ENCODE peak calls at places on chromosome 18, in four cellular contexts. T is HepG2, X is K562, H is SK-N-SH. S is an unnamed sample.
A peak's percentile ranks its signal among the peaks of the same experiment; 100 is the strongest.

GRCh38 chr18:79624356-79624961 is 55.1 kb upstream of the CTDP1 start:
- DNase-seq in T (no peak), X (no peak), H (no peak), S (no peak)

GRCh38 chr18:12630136-12630535 is 27.8 kb downstream of the SPIRE1 start:
- DNase-seq in T (no peak), X (no peak), H (no peak), S (no peak)

GRCh38 chr18:44896817-44897216 is 216.1 kb downstream of the SETBP1 start:
- DNase-seq in T (no peak), X (no peak), H (no peak), S (no peak)

GRCh38 chr18:64116806-64117205 is 32.1 kb downstream of the LINC00305 start:
- DNase-seq in T (no peak), X (no peak), H (no peak), S (no peak)

GRCh38 chr18:55302337-55302833 is 285.6 kb downstream of the TCF4 start:
- DNase-seq in T (no peak), X (no peak), H (peak; percentile 26), S (no peak)

GRCh38 chr18:77069931-77070330 is 62.7 kb downstream of the MBP start:
- DNase-seq in T (no peak), X (no peak), H (no peak), S (no peak)

GRCh38 chr18:79964330-79965118 is at the start of gene HSBP1L1:
- DNase-seq in T (peak; percentile 65), X (no peak), H (peak; percentile 85), S (peak; percentile 80)

GRCh38 chr18:54192900-54193299 is 31.6 kb downstream of the MBD2 start:
- DNase-seq in T (no peak), X (no peak), H (no peak), S (no peak)

GRCh38 chr18:48181132-48181823 is 227.9 kb downstream of the ZBTB7C start:
- DNase-seq in T (no peak), X (no peak), H (no peak), S (no peak)

GRCh38 chr18:3219621-3220335 is at the start of gene MYOM1:
- DNase-seq in T (no peak), X (no peak), H (no peak), S (no peak)

GRCh38 chr18:21444465-21445023 is 156.0 kb downstream of the ESCO1 start:
- DNase-seq in T (peak; percentile 54), X (peak; percentile 19), H (peak; percentile 33), S (peak; percentile 47)

GRCh38 chr18:43634994-43635393 is 357.7 kb upstream of the SYT4 start:
- DNase-seq in T (no peak), X (no peak), H (no peak), S (no peak)

GRCh38 chr18:57801379-57802165 is 1.5 kb downstream of the ATP8B1 start:
- DNase-seq in T (no peak), X (no peak), H (peak; percentile 36), S (peak; percentile 23)

GRCh38 chr18:12278153-12278764 is 24.1 kb downstream of the CIDEA start:
- DNase-seq in T (no peak), X (no peak), H (no peak), S (peak; percentile 49)

GRCh38 chr18:7740815-7741214 is 173.7 kb downstream of the PTPRM start:
- DNase-seq in T (no peak), X (no peak), H (no peak), S (no peak)

GRCh38 chr18:54261894-54262293 is 7.4 kb upstream of the POLI start:
- DNase-seq in T (no peak), X (no peak), H (no peak), S (no peak)

GRCh38 chr18:64712035-64712434 is 563.1 kb upstream of the LINC00305 start:
- DNase-seq in T (no peak), X (no peak), H (no peak), S (no peak)

GRCh38 chr18:55405655-55406373 is 182.2 kb downstream of the TCF4 start:
- DNase-seq in T (no peak), X (peak; percentile 8), H (peak; percentile 52), S (no peak)

GRCh38 chr18:62610509-62611394 is 87.9 kb downstream of the ZCCHC2 start:
- DNase-seq in T (no peak), X (peak; percentile 19), H (peak; percentile 49), S (peak; percentile 58)

GRCh38 chr18:2568129-2568528 is 3.2 kb downstream of the METTL4 start:
- DNase-seq in T (no peak), X (no peak), H (no peak), S (no peak)

GRCh38 chr18:76368976-76369375 is 126.1 kb downstream of the ZNF516 start:
- DNase-seq in T (no peak), X (no peak), H (no peak), S (no peak)

GRCh38 chr18:44051088-44051487 is 629.6 kb upstream of the SETBP1 start:
- DNase-seq in T (no peak), X (no peak), H (no peak), S (no peak)

GRCh38 chr18:3456686-3457069 is 6.7 kb downstream of the TGIF1 start:
- DNase-seq in T (peak; percentile 89), X (no peak), H (no peak), S (no peak)

GRCh38 chr18:51168031-51168742 is 29.3 kb downstream of the MEX3C start:
- DNase-seq in T (no peak), X (no peak), H (no peak), S (peak; percentile 67)

GRCh38 chr18:55110436-55110835 is 151.2 kb upstream of the CCDC68 start:
- DNase-seq in T (no peak), X (no peak), H (no peak), S (no peak)

GRCh38 chr18:47163241-47163640 is 12.9 kb downstream of the IER3IP1 start:
- DNase-seq in T (no peak), X (no peak), H (no peak), S (no peak)
- TF ChIP-seq FOXJ3 in T (no peak), X (no peak), H (no peak), S (no peak)

GRCh38 chr18:60446821-60447220 is 74.2 kb upstream of the MC4R start:
- DNase-seq in T (no peak), X (no peak), H (no peak), S (no peak)

GRCh38 chr18:60448487-60449267 is 76.1 kb upstream of the MC4R start:
- DNase-seq in T (no peak), X (no peak), H (no peak), S (peak; percentile 39)

GRCh38 chr18:60445341-60445740 is 72.8 kb upstream of the MC4R start:
- DNase-seq in T (no peak), X (no peak), H (no peak), S (no peak)
- TF ChIP-seq FOXJ3 in T (no peak), X (no peak), H (no peak), S (no peak)

DNA sequence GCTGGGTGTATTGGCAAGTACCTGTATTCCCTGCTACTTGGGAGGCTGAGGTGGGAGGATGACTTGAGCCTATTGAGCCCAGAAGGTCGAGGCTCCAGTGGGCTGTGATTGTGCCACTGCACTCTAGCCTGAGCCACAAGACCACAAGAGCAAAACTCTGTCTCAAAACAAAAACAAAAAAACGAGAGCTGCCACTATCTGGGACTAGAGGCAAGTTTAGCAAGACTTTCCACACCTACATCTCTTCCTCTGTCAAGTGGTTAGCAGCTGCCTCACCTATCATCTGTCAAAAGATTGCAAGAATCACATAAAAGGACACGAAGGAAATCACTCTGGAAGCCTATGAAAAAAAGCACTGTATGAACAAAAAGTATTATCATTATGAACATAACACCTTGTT is 55.2 kb upstream of the RIOK3 start:
- DNase-seq in T (no peak), X (no peak), H (no peak), S (no peak)
- TF ChIP-seq FOXJ3 in T (no peak), X (no peak), H (no peak), S (no peak)

DNA sequence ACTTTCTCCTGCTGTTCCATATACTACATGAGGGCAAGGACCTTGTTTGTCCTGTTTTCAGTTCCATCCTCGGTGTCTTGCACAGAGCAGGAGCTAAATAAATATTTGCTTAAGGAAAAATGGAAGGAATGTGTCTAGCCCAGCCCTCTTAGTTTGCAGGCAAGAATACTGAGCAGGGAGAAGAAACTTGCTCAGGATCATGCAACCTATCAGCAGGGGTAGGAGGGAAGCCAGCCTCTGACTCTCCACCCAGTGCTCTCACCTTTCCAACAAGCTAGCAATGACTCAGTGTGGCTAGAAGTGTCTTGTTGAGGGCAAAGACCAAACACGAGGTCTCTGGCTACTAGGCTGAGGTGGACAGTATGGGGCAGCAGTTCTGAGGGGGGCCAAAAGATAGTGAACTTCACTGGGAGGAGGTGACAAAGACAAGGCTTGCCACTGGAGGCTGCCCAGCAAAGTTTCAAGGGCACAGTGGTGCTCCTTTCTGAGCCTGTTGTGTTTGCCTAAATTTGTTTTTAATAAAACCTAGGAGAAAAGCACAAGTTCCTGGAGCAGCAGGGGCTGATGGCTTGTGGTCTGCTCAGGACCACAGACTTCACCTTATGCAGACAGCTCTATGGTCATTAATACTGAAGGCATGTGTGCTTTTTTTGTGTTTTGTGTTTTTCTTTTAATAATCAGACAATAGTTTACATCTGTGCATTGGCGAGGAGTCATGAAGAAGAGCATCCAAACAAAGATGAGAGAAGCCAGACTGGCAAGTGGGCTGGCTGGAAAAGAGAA is 49.1 kb upstream of the CTAGE1 start:
- DNase-seq in T (peak; percentile 58), X (no peak), H (no peak), S (no peak)
- TF ChIP-seq FOXJ3 in T (no peak), X (no peak), H (no peak), S (no peak)

DNA sequence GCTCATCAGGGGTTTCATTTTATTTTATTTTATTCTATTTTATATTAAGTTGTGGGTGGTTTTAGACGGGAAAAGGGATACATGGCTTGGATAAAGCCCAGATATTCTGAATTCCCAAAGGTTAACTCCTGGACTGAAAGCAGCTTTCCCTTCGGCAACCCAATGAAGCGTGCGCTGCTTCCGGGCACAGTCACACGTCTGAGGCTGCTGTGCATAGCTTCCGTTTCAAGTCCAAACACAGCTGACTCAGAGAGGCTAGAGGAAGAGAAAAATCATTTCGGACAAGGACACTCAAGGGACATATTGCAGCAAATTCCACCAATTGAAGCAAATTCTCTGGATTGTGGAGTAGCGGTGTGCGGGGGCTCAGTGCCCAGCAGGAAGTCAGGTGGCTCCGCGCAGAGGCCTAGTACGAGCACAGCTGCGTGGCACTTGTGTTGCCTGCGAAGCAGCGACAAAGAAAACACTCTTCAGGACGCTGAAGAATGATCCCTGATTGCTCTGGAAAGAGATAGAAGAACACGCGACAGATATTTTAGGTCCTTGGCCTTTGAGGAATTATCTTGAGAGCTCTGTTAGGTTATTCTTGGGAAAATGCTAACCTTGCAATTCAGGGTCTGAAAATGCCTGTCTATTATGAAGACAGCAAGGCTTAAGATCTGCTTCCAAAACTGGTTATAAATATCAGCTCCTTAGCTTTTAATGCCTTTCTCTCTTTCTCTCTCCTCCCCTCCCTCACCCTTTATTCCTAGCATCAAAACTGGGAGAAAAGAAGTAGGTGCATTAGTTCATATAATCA is 352.6 kb upstream of the DLGAP1 start:
- DNase-seq in T (no peak), X (no peak), H (no peak), S (no peak)
- TF ChIP-seq FOXJ3 in T (no peak), X (no peak), H (no peak), S (no peak)

DNA sequence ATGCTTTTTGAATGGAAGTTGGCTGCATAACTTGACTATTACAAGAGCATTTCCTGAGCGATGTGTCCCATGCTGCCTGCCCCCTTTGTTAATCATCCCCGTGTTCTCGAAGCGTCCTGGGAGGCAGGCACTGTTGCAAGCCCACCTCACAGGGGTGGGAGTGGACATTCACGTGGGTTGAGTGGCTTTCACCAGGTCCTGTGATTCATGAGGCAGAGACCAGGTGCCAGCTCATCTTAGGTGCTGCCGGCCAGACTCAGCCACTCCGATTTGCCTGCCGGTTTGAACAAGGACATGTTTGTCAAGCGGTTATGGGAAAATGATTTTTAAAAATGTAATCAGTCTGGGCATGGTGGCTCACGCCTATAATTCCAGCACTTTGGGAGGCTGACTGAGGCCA is 112.5 kb downstream of the ZNF532 start:
- DNase-seq in T (no peak), X (no peak), H (no peak), S (no peak)
- TF ChIP-seq FOXJ3 in T (no peak), X (no peak), H (no peak), S (no peak)

GRCh38 chr18:13725566-13726227 is 661 bp downstream of the FAM210A start:
- DNase-seq in T (peak; percentile 16), X (no peak), H (no peak), S (no peak)
- TF ChIP-seq FOXJ3 in T (no peak), X (no peak), H (no peak), S (no peak)